ENCODE peak calls at places on chromosomes 3 and 15, in six cellular contexts. N is AG08395; F is lower leg skin; D is stimulated activated CD4-positive, alpha-beta T cell treated with anti-CD3 and anti-CD28 coated beads, Interleukin-15, amount 100 ng/mL, for 1 hour; J is activated naive CD4-positive, alpha-beta T cell treated with anti-CD3 and anti-CD28 coated beads, Interleukin-2, amount 50 U/mL, for 16 hours; P is SHP77 treated with DMSO at 0.1 percent for 48 hours. S is an unnamed sample.

GRCh38 chr15:78302579-78302978 is 3.2 kb upstream of the SKIC8 start:
- DNase-seq in N (peak; percentile 64), F (no peak), D (no peak), J (no peak), P (no peak), S (no peak)

GRCh38 chr15:29747837-29748417 is 74.3 kb downstream of the TJP1 start:
- DNase-seq in N (peak; percentile 11), F (no peak), D (no peak), J (no peak), P (no peak), S (no peak)

GRCh38 chr3:99246010-99246654 is 344.6 kb upstream of the DCBLD2 start:
- DNase-seq in N (no peak), F (no peak), D (no peak), J (no peak), P (no peak), S (no peak)

GRCh38 chr3:3110299-3110630 is at the start of gene IL5RA:
- DNase-seq in N (no peak), F (no peak), D (no peak), J (no peak), P (no peak), S (no peak)

GRCh38 chr3:14770591-14770990 is 48.2 kb upstream of the FGD5 start:
- DNase-seq in N (no peak), F (peak; percentile 60), D (no peak), J (no peak), P (no peak), S (no peak)

GRCh38 chr3:138960417-138960852 is 13.4 kb downstream of the FOXL2NB start:
- DNase-seq in N (no peak), F (peak; percentile 74), D (no peak), J (no peak), P (no peak), S (no peak)

GRCh38 chr15:74573987-74574386 is 33.0 kb downstream of the ARID3B start:
- DNase-seq in N (peak; percentile 27), F (peak; percentile 29), D (no peak), J (no peak), P (no peak), S (no peak)

GRCh38 chr15:92714071-92714456 is 58.5 kb upstream of the FAM174B start:
- DNase-seq in N (peak; percentile 55), F (peak; percentile 85), D (no peak), J (no peak), P (no peak), S (peak; percentile 39)

GRCh38 chr3:143343031-143343430 is 223.5 kb downstream of the CHST2 start:
- DNase-seq in N (no peak), F (no peak), D (no peak), J (no peak), P (no peak), S (no peak)

GRCh38 chr3:188164248-188164687 is 10.3 kb downstream of the LPP start:
- DNase-seq in N (no peak), F (no peak), D (no peak), J (peak; percentile 25), P (no peak), S (no peak)

GRCh38 chr15:60819860-60820259 is 340.9 kb upstream of the ICE2 start:
- DNase-seq in N (no peak), F (no peak), D (no peak), J (no peak), P (no peak), S (no peak)

GRCh38 chr15:55683366-55683765 is 59.6 kb downstream of the PRTG start:
- DNase-seq in N (no peak), F (no peak), D (no peak), J (no peak), P (no peak), S (no peak)

GRCh38 chr3:170644711-170645110 is 58.8 kb upstream of the SLC7A14 start:
- DNase-seq in N (peak; percentile 11), F (no peak), D (no peak), J (no peak), P (no peak), S (no peak)

GRCh38 chr3:79467721-79468120 is 300.1 kb downstream of the ROBO1 start:
- DNase-seq in N (no peak), F (no peak), D (no peak), J (no peak), P (no peak), S (no peak)

GRCh38 chr15:72889545-72889944 is 106.0 kb upstream of the ADPGK start:
- DNase-seq in N (no peak), F (no peak), D (no peak), J (no peak), P (no peak), S (no peak)

GRCh38 chr3:23981136-23981535 is 36.0 kb downstream of the NR1D2 start:
- DNase-seq in N (no peak), F (no peak), D (no peak), J (no peak), P (peak; percentile 34), S (no peak)

GRCh38 chr15:57506422-57506821 is 85.3 kb upstream of the MYZAP start:
- DNase-seq in N (no peak), F (no peak), D (no peak), J (no peak), P (no peak), S (no peak)

GRCh38 chr3:128383316-128384235 is 83.1 kb downstream of the DNAJB8 start:
- DNase-seq in N (peak; percentile 77), F (no peak), D (peak; percentile 31), J (peak; percentile 50), P (peak; percentile 3), S (peak; percentile 59)

GRCh38 chr3:193589616-193590015 is 3.4 kb upstream of the OPA1 start:
- DNase-seq in N (no peak), F (no peak), D (no peak), J (no peak), P (no peak), S (no peak)

GRCh38 chr15:40782609-40783227 is 12.9 kb downstream of the C15orf62 start:
- DNase-seq in N (no peak), F (peak; percentile 91), D (peak; percentile 71), J (peak; percentile 81), P (peak; percentile 34), S (peak; percentile 48)